ENCODE peak calls at places on chromosome 10, in eight cellular contexts. N is stimulated activated CD8-positive, alpha-beta memory T cell treated with anti-CD3 and anti-CD28 coated beads, Interleukin-4, amount 100 ng/mL, for 1 hour; A is upper lobe of right lung; R is left colon; E is fibroblast of the conjunctiva; T is naive B cell; G is astrocyte of the hippocampus; L is activated CD8-positive, alpha-beta memory T cell treated with anti-CD3 and anti-CD28 coated beads for 48 hours. V is an unnamed sample.

GRCh38 chr10:124105594-124105993 is 12.2 kb upstream of the CHST15 start:
- DNase-seq in N (no peak), R (no peak), E (peak; percentile 21), T (no peak), A (no peak), L (no peak), G (no peak), V (peak; percentile 10)

GRCh38 chr10:35598379-35598778 is 6.8 kb upstream of the GJD4 start:
- DNase-seq in L (no peak), G (no peak), E (no peak), A (no peak), N (no peak), R (peak; percentile 12), T (no peak), V (no peak)

GRCh38 chr10:96287392-96288105 is 16.2 kb upstream of the BLNK start:
- DNase-seq in L (no peak), G (no peak), T (peak; percentile 80), N (no peak), E (no peak), R (no peak), A (no peak), V (no peak)

GRCh38 chr10:78972160-78972946 is 96.4 kb upstream of the ZMIZ1 start:
- DNase-seq in G (peak; percentile 83), L (no peak), N (no peak), A (peak; percentile 78), E (peak; percentile 38), T (no peak), R (peak; percentile 43), V (peak; percentile 95)

GRCh38 chr10:61961278-61961677 is 59.8 kb downstream of the ARID5B start:
- DNase-seq in T (no peak), N (no peak), R (no peak), L (no peak), G (no peak), E (no peak), A (no peak), V (no peak)

GRCh38 chr10:133089461-133089800 is 1.7 kb downstream of the ADGRA1 start:
- DNase-seq in T (no peak), R (no peak), N (no peak), G (peak; percentile 61), L (no peak), E (no peak), A (no peak), V (no peak)

GRCh38 chr10:98610855-98611254 is 164.1 kb upstream of the HPS1 start:
- DNase-seq in N (no peak), G (no peak), T (no peak), L (no peak), E (no peak), R (peak; percentile 9), A (no peak), V (no peak)

GRCh38 chr10:94212876-94213595 is 149.7 kb downstream of the NOC3L start:
- DNase-seq in R (no peak), L (no peak), T (no peak), G (peak; percentile 21), A (no peak), N (no peak), E (no peak), V (peak; percentile 24)

GRCh38 chr10:103884681-103885139 is 29.3 kb upstream of the SH3PXD2A start:
- DNase-seq in A (no peak), N (no peak), R (peak; percentile 35), E (peak; percentile 47), L (no peak), G (peak; percentile 77), T (no peak), V (peak; percentile 57)

GRCh38 chr10:35409094-35409582 is 72.8 kb downstream of the CCNY start:
- DNase-seq in N (no peak), R (no peak), E (peak; percentile 42), A (no peak), L (peak; percentile 6), G (peak; percentile 79), T (no peak), V (peak; percentile 88)

GRCh38 chr10:71600856-71601255 is 118.7 kb downstream of the C10orf105 start:
- DNase-seq in R (no peak), N (no peak), E (peak; percentile 43), G (peak; percentile 81), L (no peak), A (no peak), T (no peak), V (peak; percentile 91)

GRCh38 chr10:79156334-79157274 is 87.8 kb downstream of the ZMIZ1 start:
- DNase-seq in L (no peak), N (no peak), E (no peak), R (no peak), G (no peak), A (no peak), T (no peak), V (no peak)

GRCh38 chr10:71729023-71729649 is 9.6 kb upstream of the C10orf105 start:
- DNase-seq in E (no peak), N (no peak), T (no peak), R (peak; percentile 87), A (peak; percentile 79), G (peak; percentile 19), L (no peak), V (no peak)